ENCODE peak calls at places on chromosome X, in nine cellular contexts. B is NCI-H2029, R is omental fat pad, T is NCI-H510A, I is left ventricle myocardium inferior, K is NCI-H748 treated with DMSO at 0.1 percent for 48 hours, D is activated gamma-delta T cell treated with Interleukin-2 at 50 U/mL for 16 hours, L is Right ventricle myocardium superior, C is PC-3. N is an unnamed sample.

GRCh38 chrX:73943572-73943899 is 360.4 kb upstream of the ZCCHC13 start:
- DNase-seq in C (no peak), R (no peak), D (no peak), I (no peak), B (no peak), L (no peak), K (no peak), T (no peak), N (no peak)

GRCh38 chrX:47482065-47482511 is 934 bp downstream of the ZNF41 start:
- DNase-seq in I (no peak), K (no peak), L (no peak), T (no peak), D (no peak), R (no peak), C (no peak), B (no peak), N (no peak)

GRCh38 chrX:132834741-132835140 is 123.7 kb downstream of the HS6ST2 start:
- DNase-seq in C (no peak), R (no peak), I (no peak), D (no peak), K (no peak), B (no peak), L (no peak), T (no peak), N (no peak)

GRCh38 chrX:18951032-18951431 is 32.9 kb downstream of the PHKA2 start:
- DNase-seq in C (no peak), B (no peak), T (no peak), I (no peak), L (no peak), K (no peak), R (no peak), D (no peak), N (no peak)

GRCh38 chrX:18377802-18378201 is 23.3 kb upstream of the SCML2 start:
- DNase-seq in R (no peak), L (no peak), K (peak), C (peak), D (no peak), B (peak), I (no peak), T (no peak), N (peak)

GRCh38 chrX:130443883-130444282 is 42.1 kb downstream of the RBMX2 start:
- DNase-seq in C (no peak), L (no peak), R (no peak), B (no peak), T (no peak), D (no peak), I (no peak), K (no peak), N (no peak)

GRCh38 chrX:120486786-120487185 is 17.7 kb upstream of the LAMP2 start:
- DNase-seq in R (no peak), L (no peak), C (no peak), T (no peak), I (no peak), B (no peak), D (no peak), K (no peak), N (no peak)

GRCh38 chrX:130296743-130297142 is 28.0 kb upstream of the ZNF280C start:
- DNase-seq in B (no peak), K (no peak), T (no peak), R (no peak), I (no peak), D (no peak), L (no peak), C (peak), N (no peak)

GRCh38 chrX:78800114-78800513 is 52.6 kb downstream of the LPAR4 start:
- DNase-seq in D (no peak), I (no peak), T (no peak), R (no peak), L (no peak), C (no peak), B (no peak), K (no peak), N (no peak)

GRCh38 chrX:48676893-48677270 is 6.7 kb upstream of the WAS start:
- DNase-seq in I (no peak), K (no peak), D (no peak), R (no peak), L (peak), C (peak), T (peak), B (no peak), N (no peak)

GRCh38 chrX:17000751-17001150 is 54.3 kb downstream of the REPS2 start:
- DNase-seq in R (no peak), K (no peak), D (no peak), B (no peak), T (no peak), I (no peak), L (no peak), C (no peak), N (no peak)

N was measured in thyroid gland.